ENCODE peak calls at places on chromosomes 2 and 18, in four cellular contexts. One of them, this sample, is unnamed.

GRCh38 chr2:191657977-191658376 is 20.0 kb upstream of the NABP1 start:
- DNase-seq in adrenal gland: no peak
- DNase-seq in upper lobe of right lung: no peak
- DNase-seq in IMR-90: peak
- DNase-seq in this sample: no peak

GRCh38 chr2:188028739-188029138 is 262.9 kb upstream of the GULP1 start:
- DNase-seq in adrenal gland: no peak
- DNase-seq in upper lobe of right lung: no peak
- DNase-seq in IMR-90: no peak
- DNase-seq in this sample: no peak

GRCh38 chr2:177625744-177626655 is 233.4 kb downstream of the AGPS start:
- DNase-seq in adrenal gland: no peak
- DNase-seq in upper lobe of right lung: no peak
- DNase-seq in IMR-90: no peak
- DNase-seq in this sample: no peak

GRCh38 chr2:241309684-241310117 is 5.8 kb downstream of the HDLBP start:
- DNase-seq in adrenal gland: no peak
- DNase-seq in upper lobe of right lung: no peak
- DNase-seq in IMR-90: peak
- DNase-seq in this sample: no peak

GRCh38 chr2:130252880-130253645 is 54.8 kb upstream of the TUBA3E start:
- DNase-seq in adrenal gland: no peak
- DNase-seq in upper lobe of right lung: no peak
- DNase-seq in IMR-90: no peak
- DNase-seq in this sample: no peak

GRCh38 chr2:88131999-88132368 is 4.1 kb upstream of the FABP1 start:
- DNase-seq in adrenal gland: no peak
- DNase-seq in upper lobe of right lung: no peak
- DNase-seq in IMR-90: no peak
- DNase-seq in this sample: no peak

GRCh38 chr18:58753976-58754375 is 82.7 kb downstream of the MALT1 start:
- DNase-seq in adrenal gland: no peak
- DNase-seq in upper lobe of right lung: no peak
- DNase-seq in IMR-90: peak
- DNase-seq in this sample: no peak

GRCh38 chr2:40103590-40103989 is 324.5 kb upstream of the THUMPD2 start:
- DNase-seq in adrenal gland: no peak
- DNase-seq in upper lobe of right lung: no peak
- DNase-seq in IMR-90: peak
- DNase-seq in this sample: no peak

GRCh38 chr2:197803033-197803444 is 1.4 kb upstream of the PLCL1 start:
- DNase-seq in adrenal gland: no peak
- DNase-seq in upper lobe of right lung: no peak
- DNase-seq in IMR-90: peak
- DNase-seq in this sample: no peak

GRCh38 chr18:49055787-49056186 is 105.0 kb upstream of the SMAD7 start:
- DNase-seq in adrenal gland: peak
- DNase-seq in upper lobe of right lung: peak
- DNase-seq in IMR-90: peak
- DNase-seq in this sample: peak

GRCh38 chr18:32771169-32771751 is 1.6 kb downstream of the KLHL14 start:
- DNase-seq in adrenal gland: no peak
- DNase-seq in upper lobe of right lung: no peak
- DNase-seq in IMR-90: no peak
- DNase-seq in this sample: no peak

GRCh38 chr2:2731101-2731850 is 400.2 kb upstream of the MYT1L start:
- DNase-seq in adrenal gland: no peak
- DNase-seq in upper lobe of right lung: no peak
- DNase-seq in IMR-90: no peak
- DNase-seq in this sample: no peak

GRCh38 chr2:43178602-43179542 is 47.5 kb downstream of the ZFP36L2 start:
- DNase-seq in adrenal gland: peak
- DNase-seq in upper lobe of right lung: peak
- DNase-seq in IMR-90: peak
- DNase-seq in this sample: peak

GRCh38 chr2:240895656-240896388 is at the start of gene MAB21L4:
- DNase-seq in adrenal gland: no peak
- DNase-seq in upper lobe of right lung: no peak
- DNase-seq in IMR-90: no peak
- DNase-seq in this sample: no peak

GRCh38 chr2:6526093-6526824 is 339.4 kb downstream of the CMPK2 start:
- DNase-seq in adrenal gland: no peak
- DNase-seq in upper lobe of right lung: no peak
- DNase-seq in IMR-90: no peak
- DNase-seq in this sample: no peak

GRCh38 chr2:147076634-147077033 is 768.2 kb upstream of the ACVR2A start:
- DNase-seq in adrenal gland: no peak
- DNase-seq in upper lobe of right lung: no peak
- DNase-seq in IMR-90: peak
- DNase-seq in this sample: no peak

GRCh38 chr2:165952600-165953210 is 871 bp downstream of the TTC21B start:
- DNase-seq in adrenal gland: no peak
- DNase-seq in upper lobe of right lung: no peak
- DNase-seq in IMR-90: peak
- DNase-seq in this sample: no peak

GRCh38 chr2:96374211-96374951 is 38.8 kb downstream of the NCAPH start:
- DNase-seq in adrenal gland: peak
- DNase-seq in upper lobe of right lung: no peak
- DNase-seq in IMR-90: peak
- DNase-seq in this sample: peak

GRCh38 chr2:207473203-207473865 is 56.4 kb upstream of the CREB1 start:
- DNase-seq in adrenal gland: peak
- DNase-seq in upper lobe of right lung: no peak
- DNase-seq in IMR-90: peak
- DNase-seq in this sample: no peak

GRCh38 chr2:238706673-238707072 is 141.2 kb upstream of the TWIST2 start:
- DNase-seq in adrenal gland: no peak
- DNase-seq in upper lobe of right lung: no peak
- DNase-seq in IMR-90: no peak
- DNase-seq in this sample: no peak
- TF ChIP-seq CTCF in adrenal gland: no peak
- TF ChIP-seq CTCF in upper lobe of right lung: peak
- TF ChIP-seq CTCF in IMR-90: peak
- TF ChIP-seq CTCF in this sample: peak

GRCh38 chr2:45571940-45572339 is 39.1 kb downstream of the SRBD1 start:
- DNase-seq in adrenal gland: no peak
- DNase-seq in upper lobe of right lung: no peak
- DNase-seq in IMR-90: no peak
- DNase-seq in this sample: no peak
- H3K27ac ChIP-seq in adrenal gland: no peak
- H3K27ac ChIP-seq in upper lobe of right lung: no peak
- H3K27ac ChIP-seq in IMR-90: no peak
- H3K27ac ChIP-seq in this sample: no peak

DNA sequence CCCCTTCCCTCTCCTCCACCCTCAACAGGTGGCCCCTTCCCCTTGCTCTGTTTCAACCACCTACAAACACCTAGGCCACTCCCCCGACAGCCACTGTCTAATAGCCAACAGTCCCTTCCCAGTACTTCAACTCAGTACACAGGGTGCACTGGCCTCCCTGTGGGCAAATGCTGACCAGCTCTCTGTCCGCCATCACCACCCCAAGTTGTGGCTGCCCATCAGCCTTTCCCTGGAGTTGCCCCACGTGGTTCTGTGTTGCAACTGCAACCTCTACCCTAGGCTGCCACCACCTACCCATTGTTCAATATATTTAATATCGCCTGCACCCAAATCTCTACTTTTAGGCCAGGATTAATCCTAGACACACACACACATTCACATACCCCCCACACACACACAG is 173.5 kb downstream of the MREG start:
- DNase-seq in adrenal gland: no peak
- DNase-seq in upper lobe of right lung: no peak
- DNase-seq in IMR-90: no peak
- DNase-seq in this sample: no peak
- TF ChIP-seq CTCF in adrenal gland: no peak
- TF ChIP-seq CTCF in upper lobe of right lung: no peak
- TF ChIP-seq CTCF in IMR-90: no peak
- TF ChIP-seq CTCF in this sample: no peak

GRCh38 chr2:30689496-30690125 is 117.6 kb downstream of the CAPN13 start:
- DNase-seq in adrenal gland: no peak
- DNase-seq in upper lobe of right lung: no peak
- DNase-seq in IMR-90: no peak
- DNase-seq in this sample: no peak
- H3K27ac ChIP-seq in adrenal gland: no peak
- H3K27ac ChIP-seq in upper lobe of right lung: peak
- H3K27ac ChIP-seq in IMR-90: no peak
- H3K27ac ChIP-seq in this sample: peak

GRCh38 chr18:36811955-36812354 is 16.8 kb downstream of the TPGS2 start:
- DNase-seq in adrenal gland: no peak
- DNase-seq in upper lobe of right lung: no peak
- DNase-seq in IMR-90: no peak
- DNase-seq in this sample: no peak

GRCh38 chr18:36812686-36813085 is 16.1 kb downstream of the TPGS2 start:
- DNase-seq in adrenal gland: peak
- DNase-seq in upper lobe of right lung: no peak
- DNase-seq in IMR-90: peak
- DNase-seq in this sample: no peak

GRCh38 chr18:36809590-36810381 is 19.0 kb downstream of the TPGS2 start:
- DNase-seq in adrenal gland: peak
- DNase-seq in upper lobe of right lung: no peak
- DNase-seq in IMR-90: peak
- DNase-seq in this sample: no peak

GRCh38 chr18:36813111-36813752 is 15.6 kb downstream of the TPGS2 start:
- DNase-seq in adrenal gland: no peak
- DNase-seq in upper lobe of right lung: no peak
- DNase-seq in IMR-90: no peak
- DNase-seq in this sample: no peak

DNA sequence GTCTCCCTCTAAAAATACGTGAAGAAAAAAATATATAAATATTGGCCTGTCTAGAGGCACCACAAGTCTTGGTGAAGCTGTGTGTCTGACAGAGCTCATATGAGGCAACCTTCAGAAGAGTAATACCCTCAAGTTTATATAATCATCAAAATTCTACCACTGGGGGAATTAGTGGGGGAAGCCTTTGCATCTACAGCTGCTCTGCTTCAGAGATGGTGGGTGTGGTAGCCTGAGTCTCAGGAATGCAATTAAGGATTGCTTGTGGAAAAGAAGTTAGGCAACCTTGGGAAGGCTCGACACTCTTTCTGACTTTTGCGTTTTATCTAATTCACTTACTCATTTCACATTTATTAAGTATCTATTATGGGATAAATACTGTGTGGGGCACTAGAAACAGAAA is 17.4 kb downstream of the TPGS2 start:
- DNase-seq in adrenal gland: no peak
- DNase-seq in upper lobe of right lung: no peak
- DNase-seq in IMR-90: peak
- DNase-seq in this sample: no peak
- TF ChIP-seq CTCF in adrenal gland: no peak
- TF ChIP-seq CTCF in upper lobe of right lung: no peak
- TF ChIP-seq CTCF in IMR-90: no peak
- TF ChIP-seq CTCF in this sample: no peak

GRCh38 chr2:24359129-24359528 is 1.2 kb downstream of the ITSN2 start:
- DNase-seq in adrenal gland: no peak
- DNase-seq in upper lobe of right lung: no peak
- DNase-seq in IMR-90: no peak
- DNase-seq in this sample: no peak
- H3K27ac ChIP-seq in adrenal gland: peak
- H3K27ac ChIP-seq in upper lobe of right lung: peak
- H3K27ac ChIP-seq in IMR-90: no peak
- H3K27ac ChIP-seq in this sample: peak

DNA sequence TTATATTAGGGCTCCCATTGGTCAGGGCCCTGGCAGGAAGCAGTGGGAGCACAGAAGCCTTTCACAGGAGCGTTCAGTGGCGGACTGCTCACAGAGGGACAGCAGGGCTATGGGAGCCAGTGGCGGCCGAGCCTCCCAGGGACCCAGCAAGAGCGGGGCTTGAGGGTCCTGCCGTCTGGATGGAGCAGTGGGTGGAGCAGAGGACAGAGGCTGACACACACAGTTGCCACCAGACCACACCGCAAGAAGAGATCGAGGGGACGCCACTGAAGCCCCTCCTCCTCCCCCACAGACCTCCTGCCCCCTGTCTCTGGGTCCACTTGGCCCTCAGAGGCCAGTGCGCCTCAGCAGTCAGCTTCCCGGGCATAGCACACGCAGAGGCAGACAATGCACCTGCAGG is 39.3 kb downstream of the SALL3 start:
- DNase-seq in adrenal gland: no peak
- DNase-seq in upper lobe of right lung: no peak
- DNase-seq in IMR-90: no peak
- DNase-seq in this sample: no peak
- TF ChIP-seq CTCF in adrenal gland: no peak
- TF ChIP-seq CTCF in upper lobe of right lung: no peak
- TF ChIP-seq CTCF in IMR-90: no peak
- TF ChIP-seq CTCF in this sample: no peak

DNA sequence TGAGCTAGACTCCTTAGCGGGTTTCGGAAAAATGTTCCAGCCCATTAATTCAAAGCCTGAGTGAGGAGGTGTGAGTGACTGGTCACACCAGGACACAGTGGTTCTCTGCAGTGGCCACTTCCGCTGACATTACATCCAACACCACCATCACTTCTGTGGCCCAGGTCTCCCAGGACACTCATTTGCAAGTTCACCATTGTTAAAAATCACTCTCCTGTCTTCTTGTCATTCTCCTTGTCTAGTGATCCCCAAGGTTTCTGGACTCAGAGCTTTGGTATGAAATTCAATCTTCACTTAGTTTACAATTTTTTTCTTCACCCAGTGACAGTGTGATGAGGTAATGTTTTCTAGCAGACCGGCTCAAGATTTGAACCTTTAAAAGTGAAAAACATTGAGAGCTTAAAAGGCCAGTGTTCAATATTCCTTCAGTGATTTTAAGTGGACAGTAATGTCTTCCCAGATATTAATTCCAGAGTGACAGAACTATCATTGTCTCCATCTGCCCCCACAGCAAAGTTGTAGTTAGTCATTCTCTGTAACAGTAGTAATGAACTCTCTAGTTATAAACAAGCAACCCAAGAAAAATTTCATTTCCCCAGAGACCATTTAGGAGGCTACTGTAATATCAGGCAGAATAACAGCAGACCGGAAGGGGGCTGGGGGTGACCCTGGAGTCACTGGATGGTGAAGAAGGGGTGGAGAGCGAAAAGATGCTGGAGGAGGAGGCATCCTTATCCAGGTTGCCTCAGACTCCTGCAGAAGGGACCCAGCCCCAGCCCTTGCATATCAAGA is 164.9 kb downstream of the GFPT1 start:
- DNase-seq in adrenal gland: no peak
- DNase-seq in upper lobe of right lung: no peak
- DNase-seq in IMR-90: peak
- DNase-seq in this sample: no peak
- H3K27ac ChIP-seq in adrenal gland: no peak
- H3K27ac ChIP-seq in upper lobe of right lung: no peak
- H3K27ac ChIP-seq in IMR-90: peak
- H3K27ac ChIP-seq in this sample: peak